ENCODE peak calls at places on chromosomes 2 and 18, in four cellular contexts. One of them, this sample, is unnamed.

GRCh38 chr2:71882949-71883472 is 264.7 kb downstream of the CYP26B1 start:
- DNase-seq in non-pigmented ciliary epithelial cell: peak
- DNase-seq in MV-4-11: peak
- DNase-seq in stimulated activated CD4-positive, alpha-beta T cell treated with anti-CD3 and anti-CD28 coated beads, Interleukin-15, amount 100 ng/mL, for 1 hour: no peak
- DNase-seq in this sample: peak

GRCh38 chr2:25000503-25001328 is 29.0 kb upstream of the DNAJC27 start:
- DNase-seq in non-pigmented ciliary epithelial cell: no peak
- DNase-seq in MV-4-11: no peak
- DNase-seq in stimulated activated CD4-positive, alpha-beta T cell treated with anti-CD3 and anti-CD28 coated beads, Interleukin-15, amount 100 ng/mL, for 1 hour: no peak
- DNase-seq in this sample: no peak

GRCh38 chr18:13235981-13236380 is 17.4 kb downstream of the LDLRAD4 start:
- DNase-seq in non-pigmented ciliary epithelial cell: no peak
- DNase-seq in MV-4-11: no peak
- DNase-seq in stimulated activated CD4-positive, alpha-beta T cell treated with anti-CD3 and anti-CD28 coated beads, Interleukin-15, amount 100 ng/mL, for 1 hour: no peak
- DNase-seq in this sample: no peak

GRCh38 chr2:207819839-207820784 is 50.4 kb upstream of the FZD5 start:
- DNase-seq in non-pigmented ciliary epithelial cell: no peak
- DNase-seq in MV-4-11: no peak
- DNase-seq in stimulated activated CD4-positive, alpha-beta T cell treated with anti-CD3 and anti-CD28 coated beads, Interleukin-15, amount 100 ng/mL, for 1 hour: no peak
- DNase-seq in this sample: no peak

GRCh38 chr2:172307800-172308199 is 119.6 kb upstream of the ITGA6 start:
- DNase-seq in non-pigmented ciliary epithelial cell: no peak
- DNase-seq in MV-4-11: no peak
- DNase-seq in stimulated activated CD4-positive, alpha-beta T cell treated with anti-CD3 and anti-CD28 coated beads, Interleukin-15, amount 100 ng/mL, for 1 hour: no peak
- DNase-seq in this sample: no peak

GRCh38 chr2:145751155-145751554 is 1231.2 kb upstream of the ZEB2 start:
- DNase-seq in non-pigmented ciliary epithelial cell: no peak
- DNase-seq in MV-4-11: no peak
- DNase-seq in stimulated activated CD4-positive, alpha-beta T cell treated with anti-CD3 and anti-CD28 coated beads, Interleukin-15, amount 100 ng/mL, for 1 hour: no peak
- DNase-seq in this sample: no peak

GRCh38 chr2:232276084-232276738 is 102.3 kb upstream of the ALPP start:
- DNase-seq in non-pigmented ciliary epithelial cell: no peak
- DNase-seq in MV-4-11: no peak
- DNase-seq in stimulated activated CD4-positive, alpha-beta T cell treated with anti-CD3 and anti-CD28 coated beads, Interleukin-15, amount 100 ng/mL, for 1 hour: no peak
- DNase-seq in this sample: no peak

GRCh38 chr2:68468801-68469200 is 1.4 kb downstream of the APLF start:
- DNase-seq in non-pigmented ciliary epithelial cell: no peak
- DNase-seq in MV-4-11: peak
- DNase-seq in stimulated activated CD4-positive, alpha-beta T cell treated with anti-CD3 and anti-CD28 coated beads, Interleukin-15, amount 100 ng/mL, for 1 hour: no peak
- DNase-seq in this sample: no peak

GRCh38 chr2:37566517-37566961 is 104.9 kb downstream of the CDC42EP3 start:
- DNase-seq in non-pigmented ciliary epithelial cell: no peak
- DNase-seq in MV-4-11: peak
- DNase-seq in stimulated activated CD4-positive, alpha-beta T cell treated with anti-CD3 and anti-CD28 coated beads, Interleukin-15, amount 100 ng/mL, for 1 hour: no peak
- DNase-seq in this sample: no peak

GRCh38 chr18:55002261-55002660 is 43.0 kb upstream of the CCDC68 start:
- DNase-seq in non-pigmented ciliary epithelial cell: no peak
- DNase-seq in MV-4-11: no peak
- DNase-seq in stimulated activated CD4-positive, alpha-beta T cell treated with anti-CD3 and anti-CD28 coated beads, Interleukin-15, amount 100 ng/mL, for 1 hour: no peak
- DNase-seq in this sample: no peak

GRCh38 chr2:39780825-39781600 is 2.0 kb upstream of the THUMPD2 start:
- DNase-seq in non-pigmented ciliary epithelial cell: no peak
- DNase-seq in MV-4-11: peak
- DNase-seq in stimulated activated CD4-positive, alpha-beta T cell treated with anti-CD3 and anti-CD28 coated beads, Interleukin-15, amount 100 ng/mL, for 1 hour: no peak
- DNase-seq in this sample: peak

GRCh38 chr2:107775791-107776190 is 50.9 kb upstream of the RGPD4 start:
- DNase-seq in non-pigmented ciliary epithelial cell: no peak
- DNase-seq in MV-4-11: no peak
- DNase-seq in stimulated activated CD4-positive, alpha-beta T cell treated with anti-CD3 and anti-CD28 coated beads, Interleukin-15, amount 100 ng/mL, for 1 hour: no peak
- DNase-seq in this sample: no peak

This sample was measured in AML-193.